ENCODE peak calls at places on chromosomes 13 and 19, in six cellular contexts. M is fibroblast of pulmonary artery, Q is AG09309, N is H4, B is heart left ventricle, S is NCI-H226. O is an unnamed sample.

GRCh38 chr13:49220856-49221614 is 897 bp downstream of the MLNR start:
- DNase-seq in Q (no peak), S (no peak), N (no peak), M (no peak), B (no peak), O (no peak)

GRCh38 chr19:33191501-33191900 is 2.6 kb upstream of the LRP3 start:
- DNase-seq in M (no peak), B (peak), S (no peak), N (no peak), Q (no peak), O (peak)

GRCh38 chr13:44303681-44304432 is 69.8 kb upstream of the SERP2 start:
- DNase-seq in N (no peak), S (no peak), Q (no peak), B (peak), M (no peak), O (peak)

GRCh38 chr19:42199440-42200115 is 17.9 kb downstream of the DEDD2 start:
- DNase-seq in N (no peak), B (peak), S (peak), M (no peak), Q (no peak), O (peak)

GRCh38 chr13:38350114-38350617 is 515 bp downstream of the UFM1 start:
- DNase-seq in B (peak), N (peak), M (peak), Q (peak), S (peak), O (peak)

GRCh38 chr13:82766732-82767321 is 1115.4 kb downstream of the SLITRK1 start:
- DNase-seq in S (no peak), N (no peak), B (no peak), Q (no peak), M (no peak), O (no peak)

GRCh38 chr19:29934781-29935180 is 7.3 kb upstream of the URI1 start:
- DNase-seq in M (no peak), Q (no peak), N (no peak), S (no peak), B (no peak), O (no peak)

GRCh38 chr13:95204231-95204765 is 97.0 kb downstream of the ABCC4 start:
- DNase-seq in N (no peak), B (no peak), M (no peak), Q (no peak), S (no peak), O (no peak)

GRCh38 chr19:49954092-49954825 is 6.7 kb downstream of the SIGLEC11 start:
- DNase-seq in B (no peak), Q (no peak), M (peak), N (no peak), S (peak), O (no peak)

GRCh38 chr19:14006766-14007562 is 844 bp upstream of the RFX1 start:
- DNase-seq in N (no peak), M (no peak), Q (no peak), S (no peak), B (no peak), O (no peak)

GRCh38 chr13:99214232-99214631 is 13.6 kb downstream of the UBAC2 start:
- DNase-seq in N (no peak), M (no peak), Q (no peak), S (no peak), B (no peak), O (no peak)

GRCh38 chr19:49210108-49210900 is 52.7 kb downstream of the TRPM4 start:
- DNase-seq in B (no peak), N (no peak), M (no peak), S (no peak), Q (no peak), O (peak)

GRCh38 chr19:14509382-14509781 is 8.8 kb downstream of the DNAJB1 start:
- DNase-seq in S (no peak), N (no peak), M (no peak), Q (no peak), B (no peak), O (no peak)

GRCh38 chr19:41619018-41619571 is 7.8 kb downstream of the CEACAM4 start:
- DNase-seq in Q (no peak), N (no peak), M (no peak), S (no peak), B (no peak), O (no peak)

GRCh38 chr19:45975296-45975695 is 1.6 kb upstream of the NOVA2 start:
- DNase-seq in N (no peak), S (no peak), M (no peak), B (no peak), Q (no peak), O (no peak)

GRCh38 chr13:79679334-79679733 is 198.4 kb downstream of the NDFIP2 start:
- DNase-seq in S (peak), N (peak), B (peak), M (peak), Q (peak), O (peak)

GRCh38 chr13:108915095-108915633 is 285.8 kb downstream of the MYO16 start:
- DNase-seq in S (peak), N (peak), Q (no peak), M (peak), B (no peak), O (no peak)

GRCh38 chr19:7681336-7682174 is 922 bp downstream of the TRAPPC5 start:
- DNase-seq in M (peak), B (peak), N (peak), S (peak), Q (peak), O (peak)

GRCh38 chr13:40787062-40787461 is 2.3 kb upstream of the SLC25A15 start:
- DNase-seq in S (no peak), M (peak), B (no peak), N (peak), Q (no peak), O (no peak)

GRCh38 chr13:95481051-95481775 is 71.3 kb upstream of the CLDN10 start:
- DNase-seq in M (peak), B (no peak), S (no peak), N (no peak), Q (no peak), O (no peak)

GRCh38 chr19:33403221-33403972 is 29.9 kb downstream of the CEBPG start:
- DNase-seq in Q (no peak), M (no peak), B (no peak), S (no peak), N (no peak), O (peak)

GRCh38 chr19:1189419-1189818 is 15.4 kb upstream of the SBNO2 start:
- DNase-seq in B (no peak), M (no peak), S (peak), Q (no peak), N (no peak), O (no peak)

GRCh38 chr13:99085139-99085845 is 107.4 kb upstream of the DOCK9 start:
- DNase-seq in Q (no peak), M (no peak), S (no peak), B (no peak), N (no peak), O (peak)

GRCh38 chr13:74320282-74320681 is 186.1 kb upstream of the KLF12 start:
- DNase-seq in M (no peak), Q (no peak), B (no peak), S (no peak), N (no peak), O (no peak)

GRCh38 chr19:53898680-53899341 is 10.3 kb upstream of the CACNG7 start:
- DNase-seq in B (no peak), Q (no peak), M (no peak), S (no peak), N (no peak), O (no peak)

O was measured in sigmoid colon.